ENCODE peak calls at places on chromosomes 5 and 9, in seven cellular contexts. One of them, this sample, is unnamed.

GRCh38 chr9:133558191-133559126 is 24.0 kb downstream of the ADAMTSL2 start:
- DNase-seq in midbrain: no peak
- DNase-seq in immature natural killer cell: peak; percentile 64
- DNase-seq in cardiac muscle cell: peak; percentile 80
- DNase-seq in stimulated activated CD4-positive, alpha-beta T cell treated with anti-CD3 and anti-CD28 coated beads, Interleukin-1b, Interleukin-23, amount 100 ng/mL, for 24 hours: peak; percentile 29
- DNase-seq in H54: peak; percentile 97
- DNase-seq in AG09319: peak; percentile 41
- DNase-seq in this sample: peak; percentile 59

GRCh38 chr5:38450627-38451371 is 105.6 kb downstream of the LIFR start:
- DNase-seq in AG09319: no peak
- DNase-seq in cardiac muscle cell: no peak
- DNase-seq in midbrain: no peak
- DNase-seq in stimulated activated CD4-positive, alpha-beta T cell treated with anti-CD3 and anti-CD28 coated beads, Interleukin-1b, Interleukin-23, amount 100 ng/mL, for 24 hours: no peak
- DNase-seq in immature natural killer cell: no peak
- DNase-seq in H54: no peak
- DNase-seq in this sample: no peak

GRCh38 chr5:68419637-68420452 is 204.3 kb downstream of the PIK3R1 start:
- DNase-seq in cardiac muscle cell: peak; percentile 59
- DNase-seq in H54: peak; percentile 12
- DNase-seq in AG09319: no peak
- DNase-seq in immature natural killer cell: no peak
- DNase-seq in midbrain: no peak
- DNase-seq in stimulated activated CD4-positive, alpha-beta T cell treated with anti-CD3 and anti-CD28 coated beads, Interleukin-1b, Interleukin-23, amount 100 ng/mL, for 24 hours: no peak
- DNase-seq in this sample: peak; percentile 86

GRCh38 chr5:113202904-113203716 is 226.5 kb downstream of the DCP2 start:
- DNase-seq in AG09319: no peak
- DNase-seq in immature natural killer cell: no peak
- DNase-seq in midbrain: peak; percentile 29
- DNase-seq in stimulated activated CD4-positive, alpha-beta T cell treated with anti-CD3 and anti-CD28 coated beads, Interleukin-1b, Interleukin-23, amount 100 ng/mL, for 24 hours: no peak
- DNase-seq in cardiac muscle cell: peak; percentile 84
- DNase-seq in H54: no peak
- DNase-seq in this sample: no peak

GRCh38 chr5:59126665-59127354 is 543.9 kb downstream of the RAB3C start:
- DNase-seq in H54: no peak
- DNase-seq in stimulated activated CD4-positive, alpha-beta T cell treated with anti-CD3 and anti-CD28 coated beads, Interleukin-1b, Interleukin-23, amount 100 ng/mL, for 24 hours: no peak
- DNase-seq in midbrain: no peak
- DNase-seq in cardiac muscle cell: no peak
- DNase-seq in immature natural killer cell: no peak
- DNase-seq in AG09319: no peak
- DNase-seq in this sample: no peak

GRCh38 chr5:64635056-64635686 is 55.1 kb upstream of the SHISAL2B start:
- DNase-seq in immature natural killer cell: peak; percentile 30
- DNase-seq in cardiac muscle cell: peak; percentile 42
- DNase-seq in midbrain: peak; percentile 6
- DNase-seq in stimulated activated CD4-positive, alpha-beta T cell treated with anti-CD3 and anti-CD28 coated beads, Interleukin-1b, Interleukin-23, amount 100 ng/mL, for 24 hours: no peak
- DNase-seq in AG09319: no peak
- DNase-seq in H54: peak; percentile 5
- DNase-seq in this sample: peak; percentile 10

GRCh38 chr5:71924325-71924724 is 182.9 kb upstream of the MAP1B start:
- DNase-seq in stimulated activated CD4-positive, alpha-beta T cell treated with anti-CD3 and anti-CD28 coated beads, Interleukin-1b, Interleukin-23, amount 100 ng/mL, for 24 hours: no peak
- DNase-seq in H54: no peak
- DNase-seq in midbrain: no peak
- DNase-seq in cardiac muscle cell: no peak
- DNase-seq in AG09319: no peak
- DNase-seq in immature natural killer cell: no peak
- DNase-seq in this sample: no peak

GRCh38 chr5:55498466-55498865 is 36.3 kb downstream of the PLPP1 start:
- DNase-seq in cardiac muscle cell: no peak
- DNase-seq in AG09319: no peak
- DNase-seq in immature natural killer cell: no peak
- DNase-seq in midbrain: no peak
- DNase-seq in H54: no peak
- DNase-seq in stimulated activated CD4-positive, alpha-beta T cell treated with anti-CD3 and anti-CD28 coated beads, Interleukin-1b, Interleukin-23, amount 100 ng/mL, for 24 hours: no peak
- DNase-seq in this sample: no peak

GRCh38 chr5:139654875-139655491 is 6.8 kb downstream of the CXXC5 start:
- DNase-seq in midbrain: no peak
- DNase-seq in H54: no peak
- DNase-seq in immature natural killer cell: no peak
- DNase-seq in AG09319: no peak
- DNase-seq in stimulated activated CD4-positive, alpha-beta T cell treated with anti-CD3 and anti-CD28 coated beads, Interleukin-1b, Interleukin-23, amount 100 ng/mL, for 24 hours: no peak
- DNase-seq in cardiac muscle cell: peak; percentile 69
- DNase-seq in this sample: no peak

GRCh38 chr5:150297934-150298595 is 4.6 kb downstream of the ARSI start:
- DNase-seq in H54: no peak
- DNase-seq in cardiac muscle cell: no peak
- DNase-seq in AG09319: no peak
- DNase-seq in midbrain: no peak
- DNase-seq in immature natural killer cell: no peak
- DNase-seq in stimulated activated CD4-positive, alpha-beta T cell treated with anti-CD3 and anti-CD28 coated beads, Interleukin-1b, Interleukin-23, amount 100 ng/mL, for 24 hours: no peak
- DNase-seq in this sample: no peak

GRCh38 chr5:143400541-143401252 is 2.8 kb downstream of the NR3C1 start:
- DNase-seq in stimulated activated CD4-positive, alpha-beta T cell treated with anti-CD3 and anti-CD28 coated beads, Interleukin-1b, Interleukin-23, amount 100 ng/mL, for 24 hours: no peak
- DNase-seq in AG09319: peak; percentile 22
- DNase-seq in cardiac muscle cell: no peak
- DNase-seq in H54: no peak
- DNase-seq in midbrain: peak; percentile 70
- DNase-seq in immature natural killer cell: no peak
- DNase-seq in this sample: no peak

GRCh38 chr5:57839025-57839424 is 356.4 kb upstream of the ACTBL2 start:
- DNase-seq in AG09319: no peak
- DNase-seq in immature natural killer cell: no peak
- DNase-seq in H54: no peak
- DNase-seq in stimulated activated CD4-positive, alpha-beta T cell treated with anti-CD3 and anti-CD28 coated beads, Interleukin-1b, Interleukin-23, amount 100 ng/mL, for 24 hours: no peak
- DNase-seq in midbrain: no peak
- DNase-seq in cardiac muscle cell: no peak
- DNase-seq in this sample: no peak

GRCh38 chr5:176781638-176782570 is 28.5 kb upstream of the UNC5A start:
- DNase-seq in stimulated activated CD4-positive, alpha-beta T cell treated with anti-CD3 and anti-CD28 coated beads, Interleukin-1b, Interleukin-23, amount 100 ng/mL, for 24 hours: no peak
- DNase-seq in immature natural killer cell: no peak
- DNase-seq in midbrain: no peak
- DNase-seq in AG09319: no peak
- DNase-seq in H54: no peak
- DNase-seq in cardiac muscle cell: no peak
- DNase-seq in this sample: no peak

GRCh38 chr9:124749811-124750210 is 21.3 kb downstream of the NR6A1 start:
- DNase-seq in cardiac muscle cell: no peak
- DNase-seq in midbrain: no peak
- DNase-seq in stimulated activated CD4-positive, alpha-beta T cell treated with anti-CD3 and anti-CD28 coated beads, Interleukin-1b, Interleukin-23, amount 100 ng/mL, for 24 hours: no peak
- DNase-seq in immature natural killer cell: no peak
- DNase-seq in AG09319: no peak
- DNase-seq in H54: no peak
- DNase-seq in this sample: no peak

GRCh38 chr5:43649256-43649655 is 46.3 kb downstream of the NNT start:
- DNase-seq in H54: peak; percentile 40
- DNase-seq in immature natural killer cell: no peak
- DNase-seq in cardiac muscle cell: no peak
- DNase-seq in midbrain: no peak
- DNase-seq in AG09319: no peak
- DNase-seq in stimulated activated CD4-positive, alpha-beta T cell treated with anti-CD3 and anti-CD28 coated beads, Interleukin-1b, Interleukin-23, amount 100 ng/mL, for 24 hours: no peak
- DNase-seq in this sample: no peak

GRCh38 chr5:43851741-43852140 is 248.8 kb downstream of the NNT start:
- DNase-seq in immature natural killer cell: no peak
- DNase-seq in cardiac muscle cell: no peak
- DNase-seq in stimulated activated CD4-positive, alpha-beta T cell treated with anti-CD3 and anti-CD28 coated beads, Interleukin-1b, Interleukin-23, amount 100 ng/mL, for 24 hours: no peak
- DNase-seq in AG09319: no peak
- DNase-seq in midbrain: no peak
- DNase-seq in H54: no peak
- DNase-seq in this sample: no peak

GRCh38 chr9:31542384-31543055 is 841.9 kb upstream of the ACO1 start:
- DNase-seq in H54: no peak
- DNase-seq in cardiac muscle cell: peak; percentile 32
- DNase-seq in stimulated activated CD4-positive, alpha-beta T cell treated with anti-CD3 and anti-CD28 coated beads, Interleukin-1b, Interleukin-23, amount 100 ng/mL, for 24 hours: no peak
- DNase-seq in midbrain: peak; percentile 15
- DNase-seq in immature natural killer cell: no peak
- DNase-seq in AG09319: peak; percentile 0
- DNase-seq in this sample: peak; percentile 72

GRCh38 chr5:168736201-168736940 is 157.2 kb upstream of the PANK3 start:
- DNase-seq in immature natural killer cell: no peak
- DNase-seq in midbrain: no peak
- DNase-seq in stimulated activated CD4-positive, alpha-beta T cell treated with anti-CD3 and anti-CD28 coated beads, Interleukin-1b, Interleukin-23, amount 100 ng/mL, for 24 hours: no peak
- DNase-seq in H54: no peak
- DNase-seq in AG09319: no peak
- DNase-seq in cardiac muscle cell: peak; percentile 39
- DNase-seq in this sample: no peak

GRCh38 chr9:90966475-90967150 is 165.0 kb downstream of the SYK start:
- DNase-seq in immature natural killer cell: no peak
- DNase-seq in midbrain: no peak
- DNase-seq in cardiac muscle cell: no peak
- DNase-seq in stimulated activated CD4-positive, alpha-beta T cell treated with anti-CD3 and anti-CD28 coated beads, Interleukin-1b, Interleukin-23, amount 100 ng/mL, for 24 hours: peak; percentile 22
- DNase-seq in AG09319: no peak
- DNase-seq in H54: no peak
- DNase-seq in this sample: no peak

GRCh38 chr5:19886123-19886921 is 101.7 kb downstream of the CDH18 start:
- DNase-seq in cardiac muscle cell: no peak
- DNase-seq in H54: peak; percentile 12
- DNase-seq in midbrain: no peak
- DNase-seq in immature natural killer cell: no peak
- DNase-seq in stimulated activated CD4-positive, alpha-beta T cell treated with anti-CD3 and anti-CD28 coated beads, Interleukin-1b, Interleukin-23, amount 100 ng/mL, for 24 hours: no peak
- DNase-seq in AG09319: peak; percentile 25
- DNase-seq in this sample: no peak

GRCh38 chr5:173793677-173794570 is 94.2 kb upstream of the CPEB4 start:
- DNase-seq in stimulated activated CD4-positive, alpha-beta T cell treated with anti-CD3 and anti-CD28 coated beads, Interleukin-1b, Interleukin-23, amount 100 ng/mL, for 24 hours: no peak
- DNase-seq in cardiac muscle cell: no peak
- DNase-seq in H54: no peak
- DNase-seq in midbrain: no peak
- DNase-seq in AG09319: no peak
- DNase-seq in immature natural killer cell: no peak
- DNase-seq in this sample: no peak

GRCh38 chr9:97529363-97530076 is 28.1 kb downstream of the TMOD1 start:
- DNase-seq in stimulated activated CD4-positive, alpha-beta T cell treated with anti-CD3 and anti-CD28 coated beads, Interleukin-1b, Interleukin-23, amount 100 ng/mL, for 24 hours: no peak
- DNase-seq in AG09319: no peak
- DNase-seq in immature natural killer cell: no peak
- DNase-seq in cardiac muscle cell: peak; percentile 93
- DNase-seq in H54: peak; percentile 86
- DNase-seq in midbrain: no peak
- DNase-seq in this sample: no peak

GRCh38 chr9:93575706-93576295 is 583 bp upstream of the PHF2 start:
- DNase-seq in midbrain: peak; percentile 26
- DNase-seq in AG09319: no peak
- DNase-seq in H54: peak; percentile 75
- DNase-seq in immature natural killer cell: peak; percentile 40
- DNase-seq in stimulated activated CD4-positive, alpha-beta T cell treated with anti-CD3 and anti-CD28 coated beads, Interleukin-1b, Interleukin-23, amount 100 ng/mL, for 24 hours: peak; percentile 42
- DNase-seq in cardiac muscle cell: peak; percentile 35
- DNase-seq in this sample: no peak

GRCh38 chr9:93937193-93937592 is 18.0 kb downstream of the BARX1 start:
- DNase-seq in H54: no peak
- DNase-seq in stimulated activated CD4-positive, alpha-beta T cell treated with anti-CD3 and anti-CD28 coated beads, Interleukin-1b, Interleukin-23, amount 100 ng/mL, for 24 hours: no peak
- DNase-seq in immature natural killer cell: no peak
- DNase-seq in midbrain: no peak
- DNase-seq in AG09319: no peak
- DNase-seq in cardiac muscle cell: no peak
- DNase-seq in this sample: no peak

GRCh38 chr5:885529-885928 is 7.1 kb downstream of the BRD9 start:
- DNase-seq in H54: no peak
- DNase-seq in cardiac muscle cell: no peak
- DNase-seq in midbrain: peak; percentile 32
- DNase-seq in AG09319: no peak
- DNase-seq in immature natural killer cell: no peak
- DNase-seq in stimulated activated CD4-positive, alpha-beta T cell treated with anti-CD3 and anti-CD28 coated beads, Interleukin-1b, Interleukin-23, amount 100 ng/mL, for 24 hours: no peak
- DNase-seq in this sample: no peak

GRCh38 chr5:149149942-149150341 is 8.6 kb downstream of the ABLIM3 start:
- DNase-seq in immature natural killer cell: no peak
- DNase-seq in H54: no peak
- DNase-seq in midbrain: no peak
- DNase-seq in cardiac muscle cell: no peak
- DNase-seq in stimulated activated CD4-positive, alpha-beta T cell treated with anti-CD3 and anti-CD28 coated beads, Interleukin-1b, Interleukin-23, amount 100 ng/mL, for 24 hours: no peak
- DNase-seq in AG09319: no peak
- DNase-seq in this sample: no peak

GRCh38 chr9:80351612-80352011 is 779.8 kb downstream of the TLE4 start:
- DNase-seq in AG09319: no peak
- DNase-seq in stimulated activated CD4-positive, alpha-beta T cell treated with anti-CD3 and anti-CD28 coated beads, Interleukin-1b, Interleukin-23, amount 100 ng/mL, for 24 hours: no peak
- DNase-seq in immature natural killer cell: no peak
- DNase-seq in midbrain: no peak
- DNase-seq in H54: no peak
- DNase-seq in cardiac muscle cell: no peak
- DNase-seq in this sample: no peak

GRCh38 chr9:79673614-79674013 is 101.8 kb downstream of the TLE4 start:
- DNase-seq in immature natural killer cell: peak; percentile 29
- DNase-seq in AG09319: no peak
- DNase-seq in midbrain: no peak
- DNase-seq in H54: no peak
- DNase-seq in stimulated activated CD4-positive, alpha-beta T cell treated with anti-CD3 and anti-CD28 coated beads, Interleukin-1b, Interleukin-23, amount 100 ng/mL, for 24 hours: no peak
- DNase-seq in cardiac muscle cell: no peak
- DNase-seq in this sample: no peak

GRCh38 chr5:125372694-125373621 is 626.5 kb upstream of the ZNF608 start:
- DNase-seq in AG09319: no peak
- DNase-seq in stimulated activated CD4-positive, alpha-beta T cell treated with anti-CD3 and anti-CD28 coated beads, Interleukin-1b, Interleukin-23, amount 100 ng/mL, for 24 hours: no peak
- DNase-seq in midbrain: peak; percentile 68
- DNase-seq in immature natural killer cell: no peak
- DNase-seq in H54: peak; percentile 12
- DNase-seq in cardiac muscle cell: no peak
- DNase-seq in this sample: peak; percentile 8

GRCh38 chr5:112996830-112997374 is 20.3 kb downstream of the DCP2 start:
- DNase-seq in AG09319: no peak
- DNase-seq in cardiac muscle cell: no peak
- DNase-seq in midbrain: no peak
- DNase-seq in stimulated activated CD4-positive, alpha-beta T cell treated with anti-CD3 and anti-CD28 coated beads, Interleukin-1b, Interleukin-23, amount 100 ng/mL, for 24 hours: no peak
- DNase-seq in immature natural killer cell: no peak
- DNase-seq in H54: no peak
- DNase-seq in this sample: no peak

GRCh38 chr5:39955156-39955555 is 530.4 kb upstream of the DAB2 start:
- DNase-seq in immature natural killer cell: no peak
- DNase-seq in AG09319: no peak
- DNase-seq in midbrain: no peak
- DNase-seq in H54: no peak
- DNase-seq in cardiac muscle cell: no peak
- DNase-seq in stimulated activated CD4-positive, alpha-beta T cell treated with anti-CD3 and anti-CD28 coated beads, Interleukin-1b, Interleukin-23, amount 100 ng/mL, for 24 hours: no peak
- DNase-seq in this sample: no peak

GRCh38 chr5:156824800-156825199 is 25.3 kb upstream of the PPP1R2B start:
- DNase-seq in stimulated activated CD4-positive, alpha-beta T cell treated with anti-CD3 and anti-CD28 coated beads, Interleukin-1b, Interleukin-23, amount 100 ng/mL, for 24 hours: no peak
- DNase-seq in immature natural killer cell: no peak
- DNase-seq in midbrain: peak; percentile 69
- DNase-seq in AG09319: peak; percentile 23
- DNase-seq in cardiac muscle cell: peak; percentile 50
- DNase-seq in H54: no peak
- DNase-seq in this sample: peak; percentile 27

GRCh38 chr5:68225188-68225910 is 9.8 kb downstream of the PIK3R1 start:
- DNase-seq in immature natural killer cell: no peak
- DNase-seq in stimulated activated CD4-positive, alpha-beta T cell treated with anti-CD3 and anti-CD28 coated beads, Interleukin-1b, Interleukin-23, amount 100 ng/mL, for 24 hours: no peak
- DNase-seq in midbrain: peak; percentile 39
- DNase-seq in AG09319: peak; percentile 69
- DNase-seq in cardiac muscle cell: no peak
- DNase-seq in H54: peak; percentile 9
- DNase-seq in this sample: peak; percentile 87

GRCh38 chr5:81850494-81850893 is 99.6 kb upstream of the SSBP2 start:
- DNase-seq in immature natural killer cell: no peak
- DNase-seq in cardiac muscle cell: no peak
- DNase-seq in stimulated activated CD4-positive, alpha-beta T cell treated with anti-CD3 and anti-CD28 coated beads, Interleukin-1b, Interleukin-23, amount 100 ng/mL, for 24 hours: no peak
- DNase-seq in AG09319: no peak
- DNase-seq in H54: no peak
- DNase-seq in midbrain: no peak
- DNase-seq in this sample: no peak